ENCODE peak calls at places on chromosome 21, in ten cellular contexts. Y, X, E, G, P, C, F, L, I and S are unnamed samples.

GRCh38 chr21:42164064-42164789 is 54.7 kb upstream of the ABCG1 start:
- DNase-seq in I (peak; percentile 88), G (peak; percentile 78), P (peak; percentile 58), Y (peak; percentile 44), E (no peak), C (peak; percentile 36), X (no peak), F (peak; percentile 75), L (peak; percentile 42), S (no peak)

GRCh38 chr21:29372063-29372802 is 73.5 kb downstream of the BACH1 start:
- DNase-seq in X (no peak), G (no peak), L (no peak), C (peak; percentile 26), P (peak; percentile 67), F (no peak), I (peak; percentile 75), E (peak; percentile 74), Y (peak; percentile 87), S (peak; percentile 63)

GRCh38 chr21:33419538-33420123 is 16.4 kb downstream of the IFNGR2 start:
- DNase-seq in Y (peak; percentile 73), I (no peak), P (no peak), E (no peak), L (no peak), F (no peak), C (no peak), G (peak; percentile 58), X (no peak), S (no peak)

GRCh38 chr21:37208056-37208705 is 59.0 kb downstream of the VPS26C start:
- DNase-seq in C (no peak), I (no peak), F (peak; percentile 84), P (no peak), Y (no peak), L (peak; percentile 37), G (peak; percentile 85), X (peak; percentile 73), E (no peak), S (peak; percentile 49)

GRCh38 chr21:34592120-34592561 is 22.8 kb downstream of the RCAN1 start:
- DNase-seq in Y (no peak), F (no peak), P (no peak), I (peak; percentile 71), G (no peak), C (no peak), X (peak; percentile 84), E (no peak), L (no peak), S (no peak)

GRCh38 chr21:41612674-41613250 is 104.8 kb upstream of the TMPRSS2 start:
- DNase-seq in C (no peak), P (no peak), F (peak; percentile 81), I (peak; percentile 65), X (peak; percentile 79), L (peak; percentile 64), E (peak; percentile 54), G (peak; percentile 65), Y (peak; percentile 93), S (peak; percentile 57)

GRCh38 chr21:29092102-29092959 is 18.9 kb upstream of the CCT8 start:
- DNase-seq in L (no peak), C (no peak), E (no peak), F (no peak), I (no peak), P (no peak), X (no peak), Y (no peak), G (no peak), S (no peak)

GRCh38 chr21:36917487-36918158 is 48.8 kb downstream of the HLCS start:
- DNase-seq in F (no peak), G (no peak), C (no peak), Y (peak; percentile 87), I (no peak), P (no peak), E (no peak), L (no peak), X (no peak), S (no peak)

GRCh38 chr21:31252091-31252490 is 92.0 kb downstream of the TIAM1 start:
- DNase-seq in I (no peak), L (no peak), P (no peak), E (no peak), G (no peak), X (no peak), F (no peak), Y (no peak), C (no peak), S (no peak)

GRCh38 chr21:39979321-39979720 is 112.1 kb downstream of the PCP4 start:
- DNase-seq in L (no peak), G (no peak), P (no peak), X (no peak), E (no peak), C (no peak), I (no peak), F (no peak), Y (no peak), S (no peak)

DNA sequence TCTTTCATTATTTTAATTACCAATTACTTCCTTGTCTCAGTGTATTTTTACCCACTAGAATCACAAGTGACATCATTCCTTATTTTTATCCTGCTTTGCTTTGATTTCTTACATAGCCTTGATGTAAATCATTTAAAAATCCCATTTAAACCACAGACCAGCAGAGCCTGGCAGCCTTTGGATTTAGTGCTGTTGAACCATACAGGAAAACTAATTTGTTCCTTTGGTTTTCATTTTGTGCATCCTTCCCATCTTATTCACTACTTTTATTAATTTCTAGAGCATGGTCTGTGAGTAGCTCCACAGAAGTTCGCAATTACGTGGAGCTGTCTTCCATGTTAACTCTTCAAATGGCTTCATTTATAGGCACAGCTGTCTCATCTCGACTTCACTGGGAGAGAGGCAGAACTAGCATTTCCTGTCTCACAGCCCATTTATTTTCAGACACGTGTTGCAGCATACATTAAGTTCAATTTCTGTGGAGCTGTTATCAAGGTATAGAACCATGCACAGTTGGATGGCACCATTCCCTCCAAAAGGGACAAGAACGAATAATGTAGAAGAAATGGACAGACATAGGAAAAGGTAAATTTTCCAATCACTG is 235.3 kb downstream of the MRPL39 start:
- DNase-seq in G (no peak), X (no peak), Y (no peak), C (no peak), I (no peak), E (no peak), F (no peak), P (no peak), L (no peak), S (no peak)
- H3K4me1 ChIP-seq in G (no peaks in the 10 kb centered on the region), X (no peaks in the 10 kb centered on the region), Y (peaks cover 41% of the 10 kb centered on the region), C (no peaks in the 10 kb centered on the region), I (no peaks in the 10 kb centered on the region), E (no peaks in the 10 kb centered on the region), F (no peaks in the 10 kb centered on the region), P (no peaks in the 10 kb centered on the region), L (no peaks in the 10 kb centered on the region), S (peaks cover 2% of the 10 kb centered on the region)

GRCh38 chr21:46549650-46550049 is 55.2 kb downstream of the S100B start:
- DNase-seq in Y (no peak), I (no peak), L (no peak), E (no peak), C (no peak), F (no peak), P (no peak), X (no peak), G (no peak), S (no peak)

GRCh38 chr21:46552865-46553379 is 52.0 kb downstream of the S100B start:
- DNase-seq in G (no peak), X (no peak), F (no peak), P (no peak), Y (no peak), E (no peak), I (no peak), L (no peak), C (no peak), S (no peak)

GRCh38 chr21:46552274-46552673 is 52.6 kb downstream of the S100B start:
- DNase-seq in F (no peak), C (no peak), L (no peak), E (no peak), P (peak; percentile 43), I (no peak), Y (no peak), G (no peak), X (no peak), S (no peak)

GRCh38 chr21:46550511-46550941 is 54.4 kb downstream of the S100B start:
- DNase-seq in Y (no peak), C (peak; percentile 45), L (no peak), P (peak; percentile 81), I (no peak), F (no peak), G (no peak), X (no peak), E (no peak), S (no peak)

DNA sequence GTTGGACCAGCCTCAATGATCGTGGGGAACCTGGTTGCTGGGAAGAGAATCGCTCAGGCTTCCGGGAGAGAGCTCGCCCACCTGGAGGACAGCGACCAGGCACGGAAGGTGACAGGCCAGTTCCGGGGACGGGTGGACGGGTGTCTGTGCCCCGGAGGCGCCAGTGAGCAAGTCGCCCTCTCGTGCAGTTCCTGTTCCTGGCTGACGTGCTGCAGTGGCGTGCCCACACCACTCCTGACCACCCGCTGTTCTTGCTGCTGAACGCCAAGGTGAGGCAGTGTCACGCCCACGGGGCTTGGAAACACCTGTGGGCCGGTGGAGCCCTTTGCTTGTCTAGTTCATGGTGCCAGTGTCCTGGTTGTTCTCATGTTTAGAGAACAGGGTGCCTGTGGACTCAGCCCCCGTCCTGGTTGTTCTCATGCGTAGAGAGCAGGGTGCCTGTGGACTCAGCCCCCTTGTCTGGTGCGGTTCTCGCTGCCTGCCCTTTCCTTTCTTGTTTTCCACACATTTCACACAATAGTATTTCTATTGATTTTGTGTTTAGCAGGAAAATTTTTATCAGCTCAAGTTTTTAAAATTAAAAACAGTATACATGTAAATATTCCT is 53.1 kb downstream of the S100B start:
- DNase-seq in C (peak; percentile 34), I (no peak), Y (no peak), F (peak; percentile 79), G (peak; percentile 76), P (peak; percentile 20), X (no peak), L (no peak), E (no peak), S (no peak)
- H3K27ac ChIP-seq in C (peak overlapping the region; percentile 84), I (peak overlapping the region; percentile 23), Y (no peak overlapping the region), F (peak overlapping the region; percentile 71), G (peak overlapping the region; percentile 78), P (peak overlapping the region; percentile 58), X (no peak overlapping the region), L (no peak overlapping the region), E (no peak overlapping the region), S (no peak overlapping the region)

GRCh38 chr21:16366207-16366606 is 636.4 kb downstream of the USP25 start:
- DNase-seq in X (no peak), Y (no peak), P (no peak), F (no peak), G (no peak), E (no peak), C (no peak), L (no peak), I (no peak), S (no peak)

GRCh38 chr21:16372546-16372945 is 642.8 kb downstream of the USP25 start:
- DNase-seq in I (no peak), E (no peak), F (no peak), C (no peak), L (no peak), Y (no peak), G (no peak), X (no peak), P (no peak), S (peak; percentile 22)

GRCh38 chr21:16370176-16370575 is 640.4 kb downstream of the USP25 start:
- DNase-seq in C (no peak), F (no peak), I (no peak), Y (no peak), X (no peak), G (no peak), E (no peak), P (no peak), L (no peak), S (peak; percentile 94)
- H3K4me3 ChIP-seq in C (no peak overlapping the region), F (no peak overlapping the region), I (no peak overlapping the region), Y (no peak overlapping the region), X (no peak overlapping the region), G (no peak overlapping the region), E (no peak overlapping the region), P (no peak overlapping the region), L (no peak overlapping the region), S (no peak overlapping the region)

GRCh38 chr21:44930543-44930981 is 9.3 kb upstream of the SLX9 start:
- DNase-seq in F (peak; percentile 73), L (no peak), E (no peak), I (peak; percentile 45), Y (peak; percentile 72), P (peak; percentile 67), G (peak; percentile 57), X (peak; percentile 54), C (peak; percentile 60), S (peak; percentile 31)
- H3K4me1 ChIP-seq in F (peaks cover 48% of the 10 kb centered on the region), L (no peaks in the 10 kb centered on the region), E (no peaks in the 10 kb centered on the region), I (peaks cover 10% of the 10 kb centered on the region), Y (peaks cover 74% of the 10 kb centered on the region), P (peaks cover 63% of the 10 kb centered on the region), G (peaks cover 64% of the 10 kb centered on the region), X (no peaks in the 10 kb centered on the region), C (peaks cover 60% of the 10 kb centered on the region), S (peaks cover 43% of the 10 kb centered on the region)